ENCODE peak calls at places on chromosomes 5 and 9, in five cellular contexts. One of them, this sample, is unnamed.

GRCh38 chr5:39661026-39661779 is 236.4 kb upstream of the DAB2 start:
- DNase-seq in H9: no peak
- DNase-seq in neuronal stem cell: no peak
- DNase-seq in IMR-90: no peak
- DNase-seq in trophoblast cell: peak; percentile 50
- DNase-seq in this sample: peak; percentile 54

GRCh38 chr9:84710701-84711397 is 41.3 kb downstream of the NTRK2 start:
- DNase-seq in H9: no peak
- DNase-seq in neuronal stem cell: no peak
- DNase-seq in IMR-90: no peak
- DNase-seq in trophoblast cell: no peak
- DNase-seq in this sample: no peak

GRCh38 chr5:76999451-76999850 is 30.8 kb upstream of the AGGF1 start:
- DNase-seq in H9: no peak
- DNase-seq in neuronal stem cell: no peak
- DNase-seq in IMR-90: peak; percentile 76
- DNase-seq in trophoblast cell: peak; percentile 90
- DNase-seq in this sample: peak; percentile 59

GRCh38 chr9:73743826-73744225 is 592.2 kb downstream of the ANXA1 start:
- DNase-seq in H9: no peak
- DNase-seq in neuronal stem cell: no peak
- DNase-seq in IMR-90: no peak
- DNase-seq in trophoblast cell: no peak
- DNase-seq in this sample: no peak

GRCh38 chr5:111262815-111263214 is 38.6 kb downstream of the CAMK4 start:
- DNase-seq in H9: no peak
- DNase-seq in neuronal stem cell: no peak
- DNase-seq in IMR-90: no peak
- DNase-seq in trophoblast cell: no peak
- DNase-seq in this sample: no peak

GRCh38 chr9:79111653-79112052 is 460.1 kb upstream of the TLE4 start:
- DNase-seq in H9: no peak
- DNase-seq in neuronal stem cell: no peak
- DNase-seq in IMR-90: no peak
- DNase-seq in trophoblast cell: no peak
- DNase-seq in this sample: no peak

GRCh38 chr5:45484781-45485180 is 211.4 kb downstream of the HCN1 start:
- DNase-seq in H9: no peak
- DNase-seq in neuronal stem cell: no peak
- DNase-seq in IMR-90: no peak
- DNase-seq in trophoblast cell: no peak
- DNase-seq in this sample: no peak

GRCh38 chr9:71761938-71762353 is 6.4 kb downstream of the CEMIP2 start:
- DNase-seq in H9: no peak
- DNase-seq in neuronal stem cell: no peak
- DNase-seq in IMR-90: no peak
- DNase-seq in trophoblast cell: peak; percentile 63
- DNase-seq in this sample: no peak

GRCh38 chr9:86052556-86053468 is 46.5 kb downstream of the GOLM1 start:
- DNase-seq in H9: no peak
- DNase-seq in neuronal stem cell: no peak
- DNase-seq in IMR-90: no peak
- DNase-seq in trophoblast cell: no peak
- DNase-seq in this sample: no peak

GRCh38 chr9:124108216-124108615 is 96.6 kb downstream of the LHX2 start:
- DNase-seq in H9: no peak
- DNase-seq in neuronal stem cell: no peak
- DNase-seq in IMR-90: no peak
- DNase-seq in trophoblast cell: no peak
- DNase-seq in this sample: no peak

GRCh38 chr9:6758418-6759113 is 793 bp downstream of the KDM4C start:
- DNase-seq in H9: peak; percentile 52
- DNase-seq in neuronal stem cell: peak; percentile 51
- DNase-seq in IMR-90: peak; percentile 51
- DNase-seq in trophoblast cell: no peak
- DNase-seq in this sample: peak; percentile 61
- H2BK120ac ChIP-seq in H9: no peak overlapping the region
- H2BK120ac ChIP-seq in neuronal stem cell: no peak overlapping the region
- H2BK120ac ChIP-seq in IMR-90: no peak overlapping the region
- H2BK120ac ChIP-seq in trophoblast cell: peak overlapping the region; percentile 81
- H2BK120ac ChIP-seq in this sample: no peak overlapping the region

GRCh38 chr5:179969110-179969509 is 61.4 kb upstream of the TBC1D9B start:
- DNase-seq in H9: no peak
- DNase-seq in neuronal stem cell: no peak
- DNase-seq in IMR-90: no peak
- DNase-seq in trophoblast cell: no peak
- DNase-seq in this sample: no peak
- H3K9ac ChIP-seq in H9: no peak overlapping the region
- H3K9ac ChIP-seq in neuronal stem cell: no peak overlapping the region
- H3K9ac ChIP-seq in IMR-90: no peak overlapping the region
- H3K9ac ChIP-seq in trophoblast cell: no peak overlapping the region
- H3K9ac ChIP-seq in this sample: no peak overlapping the region

DNA sequence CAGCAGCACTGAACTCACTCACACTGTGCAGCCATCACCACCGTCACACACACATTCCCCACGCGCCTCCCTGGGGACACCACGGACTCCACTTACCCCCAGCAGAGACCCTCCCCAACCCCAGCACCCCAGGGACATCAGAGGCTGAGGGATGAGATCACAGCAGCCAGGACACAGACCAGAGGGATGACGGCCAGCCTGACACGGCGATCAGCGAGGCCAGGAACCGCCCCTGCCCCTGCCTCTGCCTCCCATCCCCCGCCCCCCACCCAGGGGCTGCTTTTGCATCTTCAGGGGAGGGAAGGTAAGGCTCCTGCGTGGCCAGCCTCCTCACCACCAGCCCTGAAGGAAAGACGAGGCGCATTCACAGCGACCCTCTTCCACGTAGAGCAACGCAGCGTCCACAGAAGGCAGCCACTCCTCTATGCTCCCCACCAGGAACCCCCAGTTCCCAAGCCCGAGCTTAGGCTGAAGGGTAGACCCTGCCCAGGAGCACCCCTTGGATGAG is 104.5 kb downstream of the VAV2 start:
- DNase-seq in H9: no peak
- DNase-seq in neuronal stem cell: no peak
- DNase-seq in IMR-90: no peak
- DNase-seq in trophoblast cell: no peak
- DNase-seq in this sample: no peak
- H3K4me1 ChIP-seq in H9: no peaks in the 10 kb centered on the region
- H3K4me1 ChIP-seq in neuronal stem cell: peaks cover 59% of the 10 kb centered on the region
- H3K4me1 ChIP-seq in IMR-90: peaks cover 17% of the 10 kb centered on the region
- H3K4me1 ChIP-seq in trophoblast cell: peaks cover 61% of the 10 kb centered on the region
- H3K4me1 ChIP-seq in this sample: peaks cover 4% of the 10 kb centered on the region

GRCh38 chr5:27353540-27353939 is 315.2 kb upstream of the CDH9 start:
- DNase-seq in H9: no peak
- DNase-seq in neuronal stem cell: no peak
- DNase-seq in IMR-90: no peak
- DNase-seq in trophoblast cell: no peak
- DNase-seq in this sample: no peak
- H2BK120ac ChIP-seq in H9: no peak overlapping the region
- H2BK120ac ChIP-seq in neuronal stem cell: no peak overlapping the region
- H2BK120ac ChIP-seq in IMR-90: no peak overlapping the region
- H2BK120ac ChIP-seq in trophoblast cell: no peak overlapping the region
- H2BK120ac ChIP-seq in this sample: no peak overlapping the region

DNA sequence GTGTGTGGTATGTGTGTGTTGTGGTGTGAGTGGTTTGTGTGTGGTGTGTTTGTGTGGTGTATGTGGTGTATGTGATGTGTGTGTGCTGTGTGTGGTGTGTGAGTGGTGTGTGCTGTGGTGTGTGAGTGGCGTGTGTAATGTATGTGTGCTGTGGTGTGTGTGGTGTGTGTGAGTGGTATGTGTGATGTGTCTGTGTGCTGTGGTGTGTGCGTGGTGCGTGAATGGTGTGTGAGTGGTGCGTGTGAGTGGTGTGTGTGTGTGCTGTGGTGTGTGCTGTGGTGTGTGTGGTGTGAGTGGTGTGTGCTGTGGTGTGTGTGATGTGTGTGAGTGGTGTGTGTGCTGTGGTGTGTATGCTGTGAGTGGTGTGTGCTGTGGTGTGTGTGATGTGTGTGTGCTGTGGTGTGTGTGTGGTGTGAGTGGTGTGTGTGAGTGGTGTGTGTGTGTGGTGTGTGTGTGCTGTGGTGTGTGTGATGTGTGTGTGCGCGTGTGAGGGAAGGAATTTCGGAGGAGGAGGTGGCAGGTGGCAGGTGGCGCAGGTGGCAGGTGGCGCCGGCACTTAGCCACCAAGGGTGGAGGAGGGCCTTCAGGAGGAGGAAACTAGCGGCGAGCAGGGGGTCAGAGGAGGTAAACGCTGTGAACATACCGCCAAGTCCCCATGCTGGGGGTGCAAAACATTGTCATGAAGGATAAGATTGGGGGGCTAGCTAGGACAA is 191.8 kb downstream of the MELK start:
- DNase-seq in H9: no peak
- DNase-seq in neuronal stem cell: no peak
- DNase-seq in IMR-90: no peak
- DNase-seq in trophoblast cell: no peak
- DNase-seq in this sample: peak; percentile 20
- H3K9ac ChIP-seq in H9: no peak overlapping the region
- H3K9ac ChIP-seq in neuronal stem cell: peak overlapping the region; percentile 54
- H3K9ac ChIP-seq in IMR-90: no peak overlapping the region
- H3K9ac ChIP-seq in trophoblast cell: no peak overlapping the region
- H3K9ac ChIP-seq in this sample: no peak overlapping the region

GRCh38 chr9:36150529-36151305 is 14.2 kb downstream of the GLIPR2 start:
- DNase-seq in H9: no peak
- DNase-seq in neuronal stem cell: no peak
- DNase-seq in IMR-90: peak; percentile 54
- DNase-seq in trophoblast cell: no peak
- DNase-seq in this sample: no peak

GRCh38 chr9:36154213-36154952 is 14.8 kb upstream of the CCIN start:
- DNase-seq in H9: no peak
- DNase-seq in neuronal stem cell: no peak
- DNase-seq in IMR-90: peak; percentile 71
- DNase-seq in trophoblast cell: peak; percentile 47
- DNase-seq in this sample: peak; percentile 40

GRCh38 chr9:36149197-36149596 is 12.7 kb downstream of the GLIPR2 start:
- DNase-seq in H9: no peak
- DNase-seq in neuronal stem cell: no peak
- DNase-seq in IMR-90: peak; percentile 79
- DNase-seq in trophoblast cell: no peak
- DNase-seq in this sample: no peak

GRCh38 chr9:36152741-36153438 is 16.3 kb upstream of the CCIN start:
- DNase-seq in H9: no peak
- DNase-seq in neuronal stem cell: no peak
- DNase-seq in IMR-90: no peak
- DNase-seq in trophoblast cell: no peak
- DNase-seq in this sample: no peak

DNA sequence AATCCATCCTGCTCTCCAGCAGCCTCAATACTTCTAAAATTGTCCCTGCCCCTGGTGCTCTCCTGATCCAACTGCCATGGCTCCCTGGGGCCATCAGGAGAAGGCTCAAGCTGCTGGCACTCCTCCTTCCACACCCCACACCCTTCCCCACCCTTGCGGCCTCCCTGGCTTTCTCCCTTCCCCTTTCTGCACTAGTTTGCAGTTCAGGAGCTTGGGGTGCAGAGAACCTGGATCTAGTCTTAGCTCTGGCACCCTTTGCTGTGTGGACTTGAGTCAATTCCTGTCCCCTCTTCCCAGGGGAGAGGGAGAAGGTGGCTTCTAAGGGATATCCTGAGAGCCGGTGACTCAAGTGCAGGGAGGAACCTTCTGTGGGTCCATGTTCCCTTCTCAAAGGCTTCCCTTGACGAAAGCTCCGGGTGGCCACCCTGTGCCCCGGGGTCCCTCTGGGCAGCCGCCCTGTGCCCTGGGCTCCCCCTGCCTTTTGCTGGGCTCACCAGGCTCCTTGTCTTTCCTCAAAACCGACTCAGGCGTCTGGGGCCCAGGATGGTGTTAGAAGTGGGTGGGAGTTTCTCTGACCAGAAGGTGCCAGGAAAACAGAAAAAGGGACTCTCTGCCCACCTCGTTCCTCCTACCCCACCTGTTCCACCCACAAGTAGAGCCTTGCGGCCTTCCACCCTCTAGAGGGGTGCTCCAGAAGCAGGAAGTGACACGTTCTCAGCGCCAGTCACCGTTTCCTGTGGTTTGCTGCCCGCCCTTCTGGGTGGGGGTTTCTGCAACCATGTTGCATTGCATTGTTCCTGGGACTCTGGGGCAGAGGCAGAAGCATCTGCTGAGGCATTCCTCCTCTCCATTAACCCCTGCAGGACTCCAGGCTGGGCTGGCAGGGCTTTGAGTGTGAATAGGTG is 15.0 kb downstream of the GLIPR2 start:
- DNase-seq in H9: no peak
- DNase-seq in neuronal stem cell: no peak
- DNase-seq in IMR-90: peak; percentile 64
- DNase-seq in trophoblast cell: peak; percentile 37
- DNase-seq in this sample: peak; percentile 57
- H3K4me1 ChIP-seq in H9: peaks cover 3% of the 10 kb centered on the region
- H3K4me1 ChIP-seq in neuronal stem cell: peaks cover 9% of the 10 kb centered on the region
- H3K4me1 ChIP-seq in IMR-90: peaks cover 30% of the 10 kb centered on the region
- H3K4me1 ChIP-seq in trophoblast cell: peaks cover 2% of the 10 kb centered on the region
- H3K4me1 ChIP-seq in this sample: no peaks in the 10 kb centered on the region